ENCODE peak calls at places on chromosomes 2 and 18, in five cellular contexts. N is GM13976; Y is A549; L is activated naive CD4-positive, alpha-beta T cell treated with Interleukin-2 at 50 U/mL for 16 hours; I is lower leg skin. X is an unnamed sample.

GRCh38 chr2:196823750-196824149 is 14.6 kb upstream of the C2orf66 start:
- DNase-seq in N (no peak), Y (peak), L (no peak), I (no peak), X (no peak)

GRCh38 chr18:58785171-58785805 is 79.4 kb upstream of the ZNF532 start:
- DNase-seq in N (no peak), Y (peak), L (no peak), I (no peak), X (no peak)

GRCh38 chr2:232687382-232688160 is 9.6 kb upstream of the GIGYF2 start:
- DNase-seq in N (no peak), Y (no peak), L (no peak), I (peak), X (peak)

GRCh38 chr2:40384714-40385113 is 67.2 kb downstream of the SLC8A1 start:
- DNase-seq in N (no peak), Y (no peak), L (no peak), I (no peak), X (no peak)

GRCh38 chr2:1618191-1618961 is 125.9 kb downstream of the PXDN start:
- DNase-seq in N (no peak), Y (no peak), L (no peak), I (peak), X (peak)

GRCh38 chr2:3399829-3400228 is 20.3 kb downstream of the TRAPPC12 start:
- DNase-seq in N (no peak), Y (no peak), L (no peak), I (no peak), X (no peak)

GRCh38 chr2:128208023-128208422 is 110.6 kb downstream of the HS6ST1 start:
- DNase-seq in N (no peak), Y (no peak), L (no peak), I (peak), X (no peak)

GRCh38 chr2:160022162-160022561 is 40.3 kb downstream of the PLA2R1 start:
- DNase-seq in N (no peak), Y (peak), L (no peak), I (no peak), X (no peak)

GRCh38 chr18:681985-682384 is 24.5 kb downstream of the TYMS start:
- DNase-seq in N (no peak), Y (no peak), L (peak), I (no peak), X (peak)

GRCh38 chr2:237177052-237177451 is 91.4 kb downstream of the COPS8 start:
- DNase-seq in N (no peak), Y (no peak), L (no peak), I (no peak), X (no peak)

X was measured in activated effector memory CD4-positive, alpha-beta T cell treated with anti-CD3 and anti-CD28 coated beads, Interleukin-2, amount 50 U/mL, for 16 hours.